ENCODE peak calls at places on chromosomes 6 and 20, in six cellular contexts. One of them, this sample, is unnamed. For H3K4me1, the result is how much of the 10 kb centered on the place peaks cover.

GRCh38 chr20:48630342-48631075 is 197.3 kb downstream of the PREX1 start:
- DNase-seq in ovary: no peak
- DNase-seq in spleen: peak
- DNase-seq in heart left ventricle: no peak
- DNase-seq in IMR-90: no peak
- DNase-seq in HCT116: no peak
- DNase-seq in this sample: no peak

GRCh38 chr20:63573739-63574131 is 304 bp downstream of the HELZ2 start:
- DNase-seq in ovary: no peak
- DNase-seq in spleen: no peak
- DNase-seq in heart left ventricle: no peak
- DNase-seq in IMR-90: no peak
- DNase-seq in HCT116: no peak
- DNase-seq in this sample: no peak

GRCh38 chr6:73460044-73460443 is 1.5 kb upstream of the MTO1 start:
- DNase-seq in ovary: no peak
- DNase-seq in spleen: no peak
- DNase-seq in heart left ventricle: no peak
- DNase-seq in IMR-90: no peak
- DNase-seq in HCT116: no peak
- DNase-seq in this sample: no peak

GRCh38 chr6:139344186-139344963 is 30.1 kb downstream of the CITED2 start:
- DNase-seq in ovary: no peak
- DNase-seq in spleen: no peak
- DNase-seq in heart left ventricle: no peak
- DNase-seq in IMR-90: no peak
- DNase-seq in HCT116: no peak
- DNase-seq in this sample: peak

GRCh38 chr6:141866731-141867502 is 265.8 kb upstream of the GJE1 start:
- DNase-seq in ovary: no peak
- DNase-seq in spleen: no peak
- DNase-seq in heart left ventricle: no peak
- DNase-seq in IMR-90: peak
- DNase-seq in HCT116: no peak
- DNase-seq in this sample: no peak

GRCh38 chr6:110328231-110328630 is 29.9 kb downstream of the METTL24 start:
- DNase-seq in ovary: no peak
- DNase-seq in spleen: no peak
- DNase-seq in heart left ventricle: no peak
- DNase-seq in IMR-90: peak
- DNase-seq in HCT116: no peak
- DNase-seq in this sample: no peak

GRCh38 chr6:70079241-70079640 is 212.9 kb downstream of the COL19A1 start:
- DNase-seq in ovary: no peak
- DNase-seq in spleen: no peak
- DNase-seq in heart left ventricle: no peak
- DNase-seq in IMR-90: no peak
- DNase-seq in HCT116: no peak
- DNase-seq in this sample: no peak

GRCh38 chr20:41213150-41213820 is 75.9 kb downstream of the PLCG1 start:
- DNase-seq in ovary: no peak
- DNase-seq in spleen: no peak
- DNase-seq in heart left ventricle: no peak
- DNase-seq in IMR-90: peak
- DNase-seq in HCT116: no peak
- DNase-seq in this sample: peak

GRCh38 chr6:43851204-43851855 is 81.3 kb downstream of the VEGFA start:
- DNase-seq in ovary: no peak
- DNase-seq in spleen: no peak
- DNase-seq in heart left ventricle: no peak
- DNase-seq in IMR-90: peak
- DNase-seq in HCT116: no peak
- DNase-seq in this sample: no peak

GRCh38 chr20:25539742-25540201 is 45.6 kb downstream of the NINL start:
- DNase-seq in ovary: no peak
- DNase-seq in spleen: no peak
- DNase-seq in heart left ventricle: no peak
- DNase-seq in IMR-90: peak
- DNase-seq in HCT116: no peak
- DNase-seq in this sample: no peak

GRCh38 chr20:41234546-41234945 is 83.0 kb downstream of the ZHX3 start:
- DNase-seq in ovary: no peak
- DNase-seq in spleen: no peak
- DNase-seq in heart left ventricle: no peak
- DNase-seq in IMR-90: no peak
- DNase-seq in HCT116: no peak
- DNase-seq in this sample: peak

GRCh38 chr20:33433465-33433864 is 10.1 kb downstream of the SNTA1 start:
- DNase-seq in ovary: no peak
- DNase-seq in spleen: no peak
- DNase-seq in heart left ventricle: peak
- DNase-seq in IMR-90: no peak
- DNase-seq in HCT116: no peak
- DNase-seq in this sample: peak

GRCh38 chr6:32854376-32855178 is 585 bp downstream of the PSMB9 start:
- DNase-seq in ovary: peak
- DNase-seq in spleen: peak
- DNase-seq in heart left ventricle: no peak
- DNase-seq in IMR-90: peak
- DNase-seq in HCT116: no peak
- DNase-seq in this sample: peak

GRCh38 chr20:19022791-19023448 is 189.5 kb upstream of the SLC24A3 start:
- DNase-seq in ovary: no peak
- DNase-seq in spleen: no peak
- DNase-seq in heart left ventricle: no peak
- DNase-seq in IMR-90: no peak
- DNase-seq in HCT116: no peak
- DNase-seq in this sample: no peak

GRCh38 chr6:14040042-14040441 is 77.5 kb upstream of the CD83 start:
- DNase-seq in ovary: no peak
- DNase-seq in spleen: no peak
- DNase-seq in heart left ventricle: no peak
- DNase-seq in IMR-90: no peak
- DNase-seq in HCT116: no peak
- DNase-seq in this sample: no peak
- TF ChIP-seq CTCF in ovary: no peak
- TF ChIP-seq CTCF in spleen: no peak
- TF ChIP-seq CTCF in heart left ventricle: no peak
- TF ChIP-seq CTCF in IMR-90: no peak
- TF ChIP-seq CTCF in HCT116: no peak
- TF ChIP-seq CTCF in this sample: no peak

GRCh38 chr6:118893882-118894424 is at the start of gene ASF1A:
- DNase-seq in ovary: peak
- DNase-seq in spleen: peak
- DNase-seq in heart left ventricle: peak
- DNase-seq in IMR-90: peak
- DNase-seq in HCT116: peak
- DNase-seq in this sample: peak

GRCh38 chr6:118895241-118895561 is 1.2 kb downstream of the ASF1A start:
- DNase-seq in ovary: no peak
- DNase-seq in spleen: no peak
- DNase-seq in heart left ventricle: no peak
- DNase-seq in IMR-90: no peak
- DNase-seq in HCT116: no peak
- DNase-seq in this sample: no peak

GRCh38 chr6:118896339-118897136 is 2.6 kb downstream of the ASF1A start:
- DNase-seq in ovary: no peak
- DNase-seq in spleen: no peak
- DNase-seq in heart left ventricle: no peak
- DNase-seq in IMR-90: peak
- DNase-seq in HCT116: peak
- DNase-seq in this sample: no peak

GRCh38 chr6:118893095-118893881 is 664 bp upstream of the ASF1A start:
- DNase-seq in ovary: peak
- DNase-seq in spleen: no peak
- DNase-seq in heart left ventricle: no peak
- DNase-seq in IMR-90: peak
- DNase-seq in HCT116: no peak
- DNase-seq in this sample: peak

GRCh38 chr6:118894425-118895240 is 681 bp downstream of the ASF1A start:
- DNase-seq in ovary: peak
- DNase-seq in spleen: peak
- DNase-seq in heart left ventricle: peak
- DNase-seq in IMR-90: peak
- DNase-seq in HCT116: no peak
- DNase-seq in this sample: peak
- TF ChIP-seq POLR2A in ovary: peak
- TF ChIP-seq POLR2A in spleen: no peak
- TF ChIP-seq POLR2A in heart left ventricle: no peak
- TF ChIP-seq POLR2A in IMR-90: peak
- TF ChIP-seq POLR2A in HCT116: no peak
- TF ChIP-seq POLR2A in this sample: peak

DNA sequence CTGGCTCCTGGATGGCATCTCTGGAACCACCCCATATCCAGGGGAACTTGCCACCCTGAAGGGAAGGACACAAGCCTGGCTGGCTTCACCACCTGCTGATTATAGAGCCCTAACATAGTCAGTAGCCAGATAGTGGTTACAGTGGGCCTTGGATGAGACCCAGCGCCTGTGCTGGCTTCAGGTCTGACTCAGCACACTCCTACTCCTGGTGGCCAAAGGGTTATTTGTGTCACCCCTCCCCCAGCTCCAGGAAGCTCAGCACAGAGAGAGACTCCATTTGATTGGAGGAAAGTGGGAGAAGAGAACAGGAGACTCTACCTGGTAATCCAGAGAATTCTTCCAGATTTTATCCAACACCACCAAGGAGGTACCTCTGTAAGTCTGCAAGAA is 12.8 kb downstream of the SNX14 start:
- DNase-seq in ovary: no peak
- DNase-seq in spleen: no peak
- DNase-seq in heart left ventricle: peak
- DNase-seq in IMR-90: peak
- DNase-seq in HCT116: no peak
- DNase-seq in this sample: no peak
- H3K4me1 ChIP-seq in ovary: under half
- H3K4me1 ChIP-seq in spleen: under half
- H3K4me1 ChIP-seq in heart left ventricle: half or more
- H3K4me1 ChIP-seq in IMR-90: under half
- H3K4me1 ChIP-seq in HCT116: under half
- H3K4me1 ChIP-seq in this sample: under half

GRCh38 chr6:62283828-62284411 is 2.1 kb downstream of the KHDRBS2 start:
- DNase-seq in ovary: no peak
- DNase-seq in spleen: no peak
- DNase-seq in heart left ventricle: no peak
- DNase-seq in IMR-90: peak
- DNase-seq in HCT116: peak
- DNase-seq in this sample: peak
- TF ChIP-seq CTCF in ovary: no peak
- TF ChIP-seq CTCF in spleen: peak
- TF ChIP-seq CTCF in heart left ventricle: peak
- TF ChIP-seq CTCF in IMR-90: peak
- TF ChIP-seq CTCF in HCT116: peak
- TF ChIP-seq CTCF in this sample: peak

This sample was measured in thyroid gland.